ENCODE peak calls at places on chromosome 4, in four cellular contexts. C is posterior vena cava; M is activated CD4-positive, alpha-beta T cell treated with anti-CD3 and anti-CD28 coated beads, Interleukin-2, amount 50 U/mL, for 48 hours; D is hippocampal formation. Q is an unnamed sample.

GRCh38 chr4:70927502-70928139 is 25.5 kb downstream of the MOB1B start:
- DNase-seq in C (no peak), D (no peak), M (peak), Q (no peak)

GRCh38 chr4:123699823-123700822 is 303.5 kb downstream of the SPRY1 start:
- DNase-seq in C (no peak), M (no peak), D (peak), Q (peak)

GRCh38 chr4:74098628-74098995 is 383 bp downstream of the CXCL2 start:
- DNase-seq in C (no peak), M (no peak), D (no peak), Q (peak)

GRCh38 chr4:176376032-176376614 is 56.4 kb downstream of the SPCS3 start:
- DNase-seq in C (no peak), M (no peak), D (no peak), Q (no peak)

GRCh38 chr4:69849969-69850368 is 10.0 kb downstream of the SULT1E1 start:
- DNase-seq in M (no peak), C (no peak), D (no peak), Q (no peak)

GRCh38 chr4:37812713-37813112 is 13.8 kb upstream of the PGM2 start:
- DNase-seq in C (no peak), M (no peak), D (no peak), Q (no peak)

GRCh38 chr4:83389037-83389755 is 54.5 kb upstream of the HPSE start:
- DNase-seq in D (no peak), C (no peak), M (no peak), Q (no peak)

GRCh38 chr4:94577136-94577535 is 125.4 kb downstream of the PDLIM5 start:
- DNase-seq in C (peak), D (peak), M (no peak), Q (peak)

GRCh38 chr4:78242071-78242470 is 184.9 kb downstream of the FRAS1 start:
- DNase-seq in D (no peak), M (no peak), C (no peak), Q (no peak)

GRCh38 chr4:89158884-89159503 is 47.7 kb downstream of the TIGD2 start:
- DNase-seq in C (no peak), M (no peak), D (peak), Q (no peak)

GRCh38 chr4:119314356-119314755 is 7.6 kb downstream of the FABP2 start:
- DNase-seq in C (no peak), M (no peak), D (no peak), Q (no peak)

GRCh38 chr4:143700060-143700419 is 435 bp downstream of the FREM3 start:
- DNase-seq in D (no peak), C (no peak), M (peak), Q (peak)

GRCh38 chr4:53619431-53619830 is 28.1 kb upstream of the LNX1 start:
- DNase-seq in C (no peak), D (no peak), M (no peak), Q (no peak)

GRCh38 chr4:99104153-99104552 is 15.6 kb upstream of the ADH5 start:
- DNase-seq in C (no peak), D (no peak), M (no peak), Q (no peak)

GRCh38 chr4:19739101-19739651 is 512.5 kb upstream of the SLIT2 start:
- DNase-seq in D (no peak), C (no peak), M (no peak), Q (no peak)

GRCh38 chr4:93646225-93646930 is 182.2 kb upstream of the ATOH1 start:
- DNase-seq in M (no peak), D (no peak), C (no peak), Q (no peak)

GRCh38 chr4:143282170-143282760 is 54.4 kb upstream of the GAB1 start:
- DNase-seq in D (no peak), C (no peak), M (no peak), Q (peak)

GRCh38 chr4:4269326-4269725 is 20.6 kb downstream of the LYAR start:
- DNase-seq in M (no peak), C (no peak), D (no peak), Q (peak)

GRCh38 chr4:12902735-12903134 is 581.4 kb downstream of the RAB28 start:
- DNase-seq in M (no peak), C (no peak), D (no peak), Q (no peak)

GRCh38 chr4:138334346-138335016 is 92.3 kb upstream of the SLC7A11 start:
- DNase-seq in D (no peak), M (no peak), C (no peak), Q (no peak)

GRCh38 chr4:141158219-141158618 is 24.9 kb upstream of the RNF150 start:
- DNase-seq in M (no peak), C (no peak), D (no peak), Q (no peak)

GRCh38 chr4:14078311-14078710 is 450.8 kb upstream of the BOD1L1 start:
- DNase-seq in C (no peak), M (no peak), D (no peak), Q (no peak)

GRCh38 chr4:110475881-110476818 is at the start of gene ENPEP:
- DNase-seq in M (no peak), D (no peak), C (no peak), Q (peak)

GRCh38 chr4:82043081-82043808 is 330.5 kb downstream of the HNRNPD start:
- DNase-seq in C (peak), D (no peak), M (no peak), Q (no peak)

GRCh38 chr4:169070071-169070894 is 60.2 kb upstream of the CBR4 start:
- DNase-seq in M (no peak), D (no peak), C (no peak), Q (peak)

GRCh38 chr4:174483792-174484191 is 38.5 kb downstream of the HPGD start:
- DNase-seq in C (no peak), D (no peak), M (no peak), Q (no peak)

GRCh38 chr4:106039796-106040195 is 144.5 kb downstream of the NPNT start:
- DNase-seq in C (no peak), M (no peak), D (no peak), Q (no peak)

GRCh38 chr4:6953751-6954380 is 44.2 kb downstream of the TBC1D14 start:
- DNase-seq in C (peak), M (no peak), D (no peak), Q (peak)

GRCh38 chr4:118834960-118835895 is 698 bp downstream of the SEC24D start:
- DNase-seq in D (peak), M (peak), C (peak), Q (peak)

GRCh38 chr4:87943660-87944149 is 31.8 kb upstream of the SPP1 start:
- DNase-seq in D (no peak), C (no peak), M (no peak), Q (no peak)

GRCh38 chr4:38109896-38110295 is 149.7 kb downstream of the PTTG2 start:
- DNase-seq in D (no peak), M (no peak), C (no peak), Q (no peak)

GRCh38 chr4:81164623-81165416 is 50.2 kb downstream of the PRKG2 start:
- DNase-seq in C (no peak), M (no peak), D (no peak), Q (no peak)

GRCh38 chr4:15004701-15005301 is 2.5 kb downstream of the CPEB2 start:
- DNase-seq in D (peak), C (peak), M (peak), Q (peak)

GRCh38 chr4:109079731-109080130 is 222.7 kb downstream of the COL25A1 start:
- DNase-seq in D (no peak), M (no peak), C (no peak), Q (no peak)

GRCh38 chr4:93199492-93199891 is 629.1 kb upstream of the ATOH1 start:
- DNase-seq in C (no peak), D (no peak), M (no peak), Q (no peak)

GRCh38 chr4:24915121-24915922 is 2.5 kb upstream of the CCDC149 start:
- DNase-seq in D (no peak), C (no peak), M (no peak), Q (no peak)

GRCh38 chr4:8291036-8291682 is 21.6 kb downstream of the HTRA3 start:
- DNase-seq in D (no peak), M (no peak), C (peak), Q (peak)

GRCh38 chr4:111883557-111883999 is 261.7 kb upstream of the FAM241A start:
- DNase-seq in M (no peak), C (no peak), D (no peak), Q (no peak)

GRCh38 chr4:25096553-25097443 is 63.5 kb downstream of the SEPSECS start:
- DNase-seq in M (no peak), C (peak), D (no peak), Q (no peak)

Q was measured in heart left ventricle.